ENCODE peak calls at places on chromosomes 5 and 9, in four cellular contexts. L is activated CD4-positive, alpha-beta T cell treated with anti-CD3 and anti-CD28 coated beads, Interleukin-2, amount 10 ng/mL, durations not matched to agents 7 days and 5 days; Z is naive thymus-derived CD4-positive, alpha-beta T cell; Y is HAP-1. O is an unnamed sample.
A peak's percentile ranks its signal among the peaks of the same experiment; 100 is the strongest.

GRCh38 chr5:151846765-151847164 is 75.0 kb downstream of the G3BP1 start:
- DNase-seq in L (no peak), Z (no peak), Y (no peak), O (no peak)

GRCh38 chr5:109703165-109703564 is 13.4 kb downstream of the MAN2A1 start:
- DNase-seq in L (no peak), Z (no peak), Y (no peak), O (no peak)

GRCh38 chr9:33101104-33101951 is 24.9 kb upstream of the SMU1 start:
- DNase-seq in L (no peak), Z (no peak), Y (no peak), O (peak; percentile 78)

GRCh38 chr9:15221746-15222145 is 85.3 kb downstream of the TTC39B start:
- DNase-seq in L (no peak), Z (no peak), Y (no peak), O (no peak)

GRCh38 chr5:27963050-27963783 is 924.8 kb upstream of the CDH9 start:
- DNase-seq in L (no peak), Z (no peak), Y (no peak), O (no peak)

GRCh38 chr9:21542780-21543179 is 60.7 kb upstream of the IFNE start:
- DNase-seq in L (no peak), Z (no peak), Y (no peak), O (no peak)

GRCh38 chr9:106400950-106401349 is 462.0 kb upstream of the ZNF462 start:
- DNase-seq in L (no peak), Z (no peak), Y (no peak), O (no peak)

GRCh38 chr9:121958530-121958929 is 134.6 kb downstream of the TTLL11 start:
- DNase-seq in L (no peak), Z (no peak), Y (no peak), O (no peak)

GRCh38 chr5:135551593-135552447 is 16.1 kb upstream of the NEUROG1 start:
- DNase-seq in L (peak; percentile 71), Z (peak; percentile 51), Y (peak; percentile 55), O (peak; percentile 70)

GRCh38 chr5:179918742-179919486 is 11.2 kb upstream of the TBC1D9B start:
- DNase-seq in L (no peak), Z (no peak), Y (no peak), O (no peak)

GRCh38 chr5:150517272-150518152 is 9.6 kb downstream of the NDST1 start:
- DNase-seq in L (no peak), Z (no peak), Y (peak; percentile 28), O (peak; percentile 80)

GRCh38 chr5:54541823-54542783 is 24.5 kb downstream of the SNX18 start:
- DNase-seq in L (no peak), Z (no peak), Y (no peak), O (no peak)

GRCh38 chr5:172658869-172659513 is 17.9 kb downstream of the NEURL1B start:
- DNase-seq in L (no peak), Z (no peak), Y (no peak), O (peak; percentile 82)

GRCh38 chr5:151612689-151613427 is 21.7 kb upstream of the FAT2 start:
- DNase-seq in L (peak; percentile 37), Z (peak; percentile 76), Y (no peak), O (no peak)

GRCh38 chr9:88741335-88741734 is 206.4 kb downstream of the NXNL2 start:
- DNase-seq in L (peak; percentile 24), Z (no peak), Y (no peak), O (no peak)

GRCh38 chr9:121824651-121825480 is 173.4 kb downstream of the DAB2IP start:
- DNase-seq in L (no peak), Z (no peak), Y (no peak), O (no peak)

GRCh38 chr5:157744055-157745011 is 821 bp downstream of the LSM11 start:
- DNase-seq in L (peak; percentile 34), Z (peak; percentile 11), Y (peak; percentile 10), O (no peak)

GRCh38 chr9:99000480-99001395 is 57.0 kb downstream of the COL15A1 start:
- DNase-seq in L (peak; percentile 74), Z (peak; percentile 67), Y (peak; percentile 5), O (peak; percentile 64)

GRCh38 chr9:129225815-129226214 is 47.8 kb upstream of the IER5L start:
- DNase-seq in L (peak; percentile 63), Z (peak; percentile 40), Y (peak; percentile 21), O (peak; percentile 19)

GRCh38 chr9:114076237-114077161 is 1.6 kb downstream of the AMBP start:
- DNase-seq in L (no peak), Z (no peak), Y (no peak), O (no peak)